ENCODE peak calls at places on chromosomes 7 and 10, in four cellular contexts. H, R, T and O are unnamed samples.
A peak's percentile ranks its signal among the peaks of the same experiment; 100 is the strongest.

GRCh38 chr7:100486753-100487446 is 3.2 kb downstream of the NYAP1 start:
- DNase-seq in T (no peak), R (peak; percentile 40), H (peak; percentile 85), O (no peak)

GRCh38 chr7:137618748-137619147 is 228.0 kb downstream of the DGKI start:
- DNase-seq in T (no peak), H (no peak), R (no peak), O (no peak)

GRCh38 chr10:99536400-99537254 is 3.9 kb downstream of the NKX2-3 start:
- DNase-seq in T (no peak), H (no peak), R (no peak), O (no peak)

GRCh38 chr7:140062528-140063299 is at the start of gene PARP12:
- DNase-seq in T (peak; percentile 84), R (peak; percentile 60), H (peak; percentile 95), O (peak; percentile 62)

GRCh38 chr7:3436746-3437145 is 135.7 kb downstream of the SDK1 start:
- DNase-seq in R (peak; percentile 74), H (no peak), T (no peak), O (no peak)

GRCh38 chr10:92238062-92238585 is 52.8 kb downstream of the CPEB3 start:
- DNase-seq in H (no peak), R (no peak), T (no peak), O (no peak)

GRCh38 chr10:104349623-104350142 is 4.0 kb upstream of the CFAP58 start:
- DNase-seq in R (peak; percentile 83), H (no peak), T (no peak), O (no peak)

GRCh38 chr7:14071045-14071444 is 81.6 kb upstream of the ETV1 start:
- DNase-seq in T (no peak), H (no peak), R (no peak), O (no peak)

GRCh38 chr10:74084955-74085354 is 65.7 kb downstream of the AP3M1 start:
- DNase-seq in T (no peak), R (no peak), H (no peak), O (no peak)

GRCh38 chr7:137882261-137882668 is 35.5 kb upstream of the DGKI start:
- DNase-seq in R (peak; percentile 90), H (no peak), T (no peak), O (no peak)

GRCh38 chr10:104054430-104054829 is 31.2 kb downstream of the COL17A1 start:
- DNase-seq in T (no peak), R (peak; percentile 81), H (no peak), O (no peak)

GRCh38 chr10:3068201-3068967 is 1.0 kb downstream of the PFKP start:
- DNase-seq in H (no peak), T (peak; percentile 33), R (peak; percentile 26), O (no peak)

GRCh38 chr7:5430612-5430947 is 6.9 kb upstream of the TNRC18 start:
- DNase-seq in R (no peak), T (no peak), H (no peak), O (no peak)

GRCh38 chr7:18515067-18515466 is 19.5 kb downstream of the HDAC9 start:
- DNase-seq in R (no peak), H (no peak), T (no peak), O (no peak)

GRCh38 chr7:85156661-85157213 is 30.1 kb downstream of the SEMA3D start:
- DNase-seq in H (no peak), T (no peak), R (no peak), O (no peak)

GRCh38 chr10:84194424-84195043 is at the start of gene CDHR1:
- DNase-seq in T (peak; percentile 43), R (peak; percentile 43), H (no peak), O (no peak)

GRCh38 chr10:51244308-51244707 is 170.0 kb downstream of the PRKG1 start:
- DNase-seq in R (no peak), H (no peak), T (no peak), O (no peak)

DNA sequence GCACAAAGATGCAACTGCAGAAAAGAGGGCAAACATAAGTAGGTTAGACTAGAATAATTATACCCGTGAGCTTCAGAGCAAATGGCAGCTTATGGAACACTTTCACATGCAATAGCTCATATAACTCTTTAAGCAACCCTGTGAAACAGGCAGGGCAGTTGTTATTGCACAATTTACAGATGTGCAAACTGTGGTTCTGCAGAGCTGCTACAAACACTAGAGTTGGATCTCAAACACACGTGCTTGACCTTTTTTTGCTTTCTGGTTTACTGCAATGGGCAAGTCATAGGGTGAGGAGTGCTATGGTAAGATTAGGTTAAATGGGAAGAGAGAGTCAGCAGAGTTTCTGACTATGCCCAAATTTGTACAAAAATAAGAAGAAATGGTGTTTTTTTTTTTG is 610.8 kb downstream of the GATA3 start:
- DNase-seq in H (no peak), T (no peak), R (no peak), O (no peak)
- TF ChIP-seq CTCF in H (no peak), T (no peak), R (no peak), O (no peak)

DNA sequence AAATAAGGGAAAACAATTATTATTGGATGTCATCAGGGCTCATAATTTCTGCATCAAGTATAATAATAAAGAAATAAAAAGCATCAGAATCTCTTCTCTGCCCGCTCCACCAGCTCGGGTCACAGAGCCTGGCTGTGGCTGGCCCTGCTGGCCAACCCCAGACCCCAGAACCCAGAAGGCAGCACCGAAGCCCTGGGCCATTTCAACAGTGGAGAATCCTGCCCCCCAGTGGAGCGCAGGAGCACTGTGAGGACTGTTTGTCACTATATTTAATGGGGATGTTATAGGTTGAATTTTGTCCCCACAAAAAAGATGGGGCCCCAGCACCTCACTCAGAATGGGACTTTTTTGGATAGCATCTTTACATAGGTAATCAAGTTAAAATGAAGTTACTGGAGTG is 27.3 kb downstream of the DENND11 start:
- DNase-seq in T (no peak), H (no peak), R (no peak), O (no peak)
- TF ChIP-seq CTCF in T (peak; percentile 28), H (peak; percentile 28), R (no peak), O (no peak)

DNA sequence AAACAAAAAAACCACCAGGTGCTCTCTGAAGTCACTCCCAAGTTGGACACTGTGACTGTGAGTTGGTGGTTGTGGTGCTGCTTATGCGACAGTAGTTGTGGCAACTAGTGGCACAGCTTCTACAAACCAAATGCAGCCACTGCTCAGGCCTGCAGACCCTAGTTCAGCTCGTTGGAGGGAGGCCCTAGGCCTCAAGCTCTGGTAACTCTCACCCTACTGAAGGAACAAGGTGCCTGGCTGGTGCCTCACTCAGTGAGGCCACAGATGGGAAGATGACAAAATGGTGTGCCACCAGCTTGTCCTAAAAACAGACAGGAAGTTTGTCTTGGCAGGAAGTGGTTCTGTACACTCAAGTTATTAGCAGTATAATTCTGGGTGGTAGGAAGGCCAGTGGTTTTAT is 45.3 kb upstream of the RAPGEF5 start:
- DNase-seq in T (no peak), R (no peak), H (no peak), O (no peak)
- TF ChIP-seq CTCF in T (no peak), R (no peak), H (no peak), O (no peak)

GRCh38 chr7:130869918-130870317 is 135.9 kb upstream of the KLF14 start:
- DNase-seq in H (no peak), R (no peak), T (no peak), O (no peak)

GRCh38 chr7:130868150-130868549 is 134.1 kb upstream of the KLF14 start:
- DNase-seq in T (no peak), H (no peak), R (no peak), O (no peak)

GRCh38 chr7:130867581-130868136 is 133.7 kb upstream of the KLF14 start:
- DNase-seq in H (no peak), R (no peak), T (no peak), O (no peak)

GRCh38 chr7:130867039-130867438 is 133.0 kb upstream of the KLF14 start:
- DNase-seq in H (no peak), R (no peak), T (no peak), O (no peak)

DNA sequence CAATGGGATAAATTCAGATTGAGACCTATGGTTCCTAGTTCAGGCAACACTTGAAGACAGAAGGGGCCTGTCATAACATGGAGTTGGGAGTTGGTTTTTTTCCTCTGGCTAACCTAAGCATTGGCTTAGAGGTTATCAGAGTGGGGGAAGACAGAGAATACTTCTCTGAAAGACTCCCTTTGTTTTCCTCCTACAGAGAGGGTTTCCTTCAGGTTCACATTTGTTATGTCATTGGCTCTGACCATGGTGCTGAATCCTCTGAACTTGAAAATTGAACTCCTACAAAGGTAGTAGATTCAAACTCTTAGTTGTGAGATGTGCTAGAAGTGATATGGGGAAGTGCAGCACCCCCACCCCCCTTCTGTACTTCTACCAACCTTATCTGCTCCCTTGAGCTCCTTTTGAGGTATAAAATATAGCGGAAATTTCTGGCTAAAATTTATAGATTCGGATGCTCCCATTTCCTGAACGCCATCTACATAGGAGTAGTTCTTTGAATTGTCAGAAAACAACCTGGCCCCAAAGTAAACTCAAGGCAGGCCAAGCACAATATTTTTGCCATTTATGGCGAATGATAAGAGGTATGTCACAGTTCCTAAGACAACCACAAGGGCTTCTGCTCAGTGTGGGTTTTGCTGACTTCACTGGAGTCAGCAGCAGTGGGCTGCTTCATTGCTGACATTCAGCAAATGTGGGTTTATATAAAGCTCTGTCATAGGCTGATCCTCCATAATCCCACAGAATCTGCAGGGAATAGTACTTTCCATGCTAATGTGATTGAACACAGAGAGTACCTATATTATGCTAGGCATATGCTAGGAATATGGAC is 131.6 kb upstream of the KLF14 start:
- DNase-seq in T (no peak), R (no peak), H (no peak), O (no peak)
- TF ChIP-seq CTCF in T (no peak), R (no peak), H (no peak), O (no peak)

GRCh38 chr7:138979226-138979979 is 1.8 kb downstream of the KIAA1549 start:
- DNase-seq in T (no peak), R (no peak), H (no peak), O (no peak)
- TF ChIP-seq CTCF in T (no peak), R (no peak), H (peak; percentile 13), O (no peak)

GRCh38 chr7:74544706-74545469 is 91.2 kb downstream of the GTF2IRD1 start:
- DNase-seq in T (no peak), R (peak; percentile 26), H (no peak), O (no peak)
- TF ChIP-seq CTCF in T (no peak), R (no peak), H (peak; percentile 58), O (peak; percentile 24)

GRCh38 chr10:119446441-119447277 is 95.9 kb downstream of the RGS10 start:
- DNase-seq in H (no peak), R (no peak), T (no peak), O (no peak)

GRCh38 chr10:119445935-119446317 is 96.6 kb downstream of the RGS10 start:
- DNase-seq in T (no peak), H (no peak), R (no peak), O (no peak)

GRCh38 chr10:119443970-119444660 is 98.4 kb downstream of the RGS10 start:
- DNase-seq in H (no peak), R (no peak), T (no peak), O (no peak)

GRCh38 chr10:119444866-119445265 is 97.7 kb downstream of the RGS10 start:
- DNase-seq in H (no peak), R (no peak), T (no peak), O (no peak)

DNA sequence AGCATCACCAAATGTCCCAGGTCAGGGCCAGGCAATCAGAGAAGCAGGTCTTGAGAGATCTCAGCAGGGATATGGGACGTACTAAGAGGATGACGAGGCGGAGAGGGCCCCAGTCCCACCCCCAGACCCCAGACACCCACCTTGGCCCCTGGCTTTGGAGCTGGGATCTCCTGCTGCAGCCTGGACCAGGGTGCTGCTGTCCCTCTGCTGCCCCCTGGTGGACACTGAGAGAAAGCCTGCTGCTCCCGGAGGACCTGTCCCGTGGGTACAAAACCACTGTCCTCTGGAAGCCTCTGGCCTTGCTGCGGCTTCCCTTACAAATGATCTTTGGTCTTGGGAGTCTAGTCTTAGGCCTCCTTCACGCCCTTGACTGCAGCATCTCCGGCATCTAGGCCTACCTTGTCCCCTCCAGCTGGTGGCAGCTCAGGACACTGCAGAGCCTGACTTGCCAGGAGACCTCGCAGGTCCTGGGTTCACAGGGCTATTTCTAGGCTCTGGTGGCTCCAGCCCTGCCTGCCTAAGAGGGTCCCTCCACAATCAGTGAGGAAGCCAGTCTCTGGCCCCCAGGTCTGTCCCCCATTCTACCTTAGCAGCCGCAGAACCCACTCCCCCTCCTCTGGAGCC is 97.1 kb downstream of the RGS10 start:
- DNase-seq in H (peak; percentile 95), R (peak; percentile 81), T (peak; percentile 79), O (peak; percentile 88)
- TF ChIP-seq CTCF in H (peak; percentile 94), R (peak; percentile 97), T (peak; percentile 81), O (peak; percentile 96)